ENCODE peak calls at places on chromosome 3, in nine cellular contexts. O, T, N, U, Y, A, E, I and W are unnamed samples.
A peak's percentile ranks its signal among the peaks of the same experiment; 100 is the strongest.

GRCh38 chr3:127423856-127424765 is 136.3 kb upstream of the PRR20G start:
- DNase-seq in N (no peak), Y (no peak), U (no peak), A (no peak), I (no peak), O (no peak), E (no peak), T (no peak), W (no peak)

GRCh38 chr3:59771760-59772159 is 721.9 kb upstream of the CFAP20DC start:
- DNase-seq in T (peak; percentile 86), I (no peak), E (peak; percentile 68), O (no peak), U (no peak), Y (no peak), A (peak; percentile 68), N (no peak), W (no peak)

GRCh38 chr3:129612350-129613204 is 6.1 kb upstream of the PLXND1 start:
- DNase-seq in A (no peak), O (no peak), U (no peak), Y (no peak), T (no peak), I (no peak), N (no peak), E (peak; percentile 55), W (peak; percentile 36)

GRCh38 chr3:53715815-53716483 is 130.3 kb downstream of the CHDH start:
- DNase-seq in A (no peak), T (peak; percentile 1), O (no peak), N (no peak), U (no peak), Y (no peak), I (no peak), E (peak; percentile 24), W (no peak)

GRCh38 chr3:11024181-11024580 is 31.6 kb downstream of the SLC6A1 start:
- DNase-seq in Y (no peak), O (no peak), I (no peak), N (no peak), T (no peak), U (no peak), A (no peak), E (no peak), W (no peak)

GRCh38 chr3:182212479-182213076 is 500.9 kb downstream of the SOX2 start:
- DNase-seq in N (peak; percentile 45), T (peak; percentile 69), U (no peak), O (peak; percentile 95), A (no peak), E (peak; percentile 67), Y (no peak), I (no peak), W (no peak)

GRCh38 chr3:190105876-190106275 is 14.8 kb downstream of the P3H2 start:
- DNase-seq in O (no peak), A (peak; percentile 57), E (no peak), I (no peak), U (no peak), N (no peak), Y (no peak), T (peak; percentile 74), W (no peak)

GRCh38 chr3:11037241-11037873 is 44.8 kb downstream of the SLC6A1 start:
- DNase-seq in U (no peak), O (no peak), N (no peak), Y (no peak), I (no peak), E (no peak), A (no peak), T (no peak), W (no peak)

GRCh38 chr3:119819806-119820205 is 37.9 kb downstream of the NR1I2 start:
- DNase-seq in Y (no peak), O (no peak), I (no peak), E (peak; percentile 38), A (no peak), T (peak; percentile 3), N (no peak), U (no peak), W (no peak)

GRCh38 chr3:23575697-23576096 is 230.1 kb upstream of the UBE2E1 start:
- DNase-seq in Y (no peak), N (no peak), U (no peak), O (no peak), E (peak; percentile 39), A (no peak), I (no peak), T (no peak), W (no peak)

GRCh38 chr3:69588170-69588569 is 151.1 kb upstream of the MITF start:
- DNase-seq in A (no peak), N (no peak), E (no peak), U (no peak), I (no peak), T (no peak), O (no peak), Y (no peak), W (no peak)

GRCh38 chr3:4894891-4895530 is 84.2 kb upstream of the BHLHE40 start:
- DNase-seq in Y (no peak), A (no peak), I (no peak), U (no peak), O (no peak), E (no peak), T (no peak), N (no peak), W (no peak)

GRCh38 chr3:193884652-193885051 is 251.3 kb upstream of the HES1 start:
- DNase-seq in T (no peak), U (no peak), N (no peak), E (no peak), I (no peak), A (no peak), Y (no peak), O (peak; percentile 46), W (no peak)

GRCh38 chr3:62554264-62554799 is 181.0 kb upstream of the FEZF2 start:
- DNase-seq in I (no peak), T (no peak), E (peak; percentile 44), A (no peak), Y (no peak), O (peak; percentile 13), U (no peak), N (peak; percentile 39), W (peak; percentile 34)

GRCh38 chr3:95567346-95567745 is 1247.0 kb upstream of the EPHA6 start:
- DNase-seq in U (no peak), A (no peak), E (no peak), N (no peak), Y (no peak), O (no peak), T (no peak), I (no peak), W (peak; percentile 5)

GRCh38 chr3:129596194-129597086 is 10.0 kb downstream of the PLXND1 start:
- DNase-seq in I (no peak), N (peak; percentile 68), A (peak; percentile 93), U (no peak), T (peak; percentile 95), Y (peak; percentile 87), O (no peak), E (peak; percentile 80), W (no peak)

GRCh38 chr3:48472673-48472922 is 26.1 kb downstream of the ATRIP start:
- DNase-seq in E (no peak), T (no peak), U (no peak), I (no peak), Y (no peak), O (no peak), A (peak; percentile 10), N (peak; percentile 50), W (no peak)

GRCh38 chr3:132245547-132245946 is 71.7 kb upstream of the ACP3 start:
- DNase-seq in U (no peak), O (no peak), Y (no peak), E (no peak), N (no peak), I (no peak), A (no peak), T (no peak), W (no peak)

GRCh38 chr3:168620854-168621253 is 525.1 kb upstream of the GOLIM4 start:
- DNase-seq in U (no peak), A (no peak), I (no peak), O (peak; percentile 24), N (peak; percentile 73), T (peak; percentile 4), Y (no peak), E (peak; percentile 46), W (peak; percentile 83)

GRCh38 chr3:127484601-127485388 is 105.7 kb downstream of the TPRA1 start:
- DNase-seq in O (no peak), A (peak; percentile 18), Y (no peak), N (no peak), E (no peak), U (no peak), T (no peak), I (no peak), W (peak; percentile 32)

GRCh38 chr3:12984023-12984823 is 89.0 kb downstream of the IQSEC1 start:
- DNase-seq in N (peak; percentile 78), T (peak; percentile 77), U (peak; percentile 63), O (no peak), Y (no peak), I (peak; percentile 37), A (peak; percentile 43), E (peak; percentile 65), W (peak; percentile 83)

GRCh38 chr3:156826144-156826895 is at the start of gene LEKR1:
- DNase-seq in A (peak; percentile 87), O (peak; percentile 90), E (peak; percentile 99), I (peak; percentile 34), Y (peak; percentile 62), U (peak; percentile 60), N (peak; percentile 87), T (peak; percentile 96), W (peak; percentile 77)

GRCh38 chr3:160129459-160130061 is 95.7 kb upstream of the C3orf80 start:
- DNase-seq in Y (no peak), A (peak; percentile 95), U (no peak), E (peak; percentile 94), I (no peak), O (peak; percentile 38), T (peak; percentile 94), N (no peak), W (peak; percentile 20)